ENCODE peak calls at places on chromosomes 7 and 10, in four cellular contexts. One of them, this sample, is unnamed.

GRCh38 chr7:44378744-44379143 is 53.4 kb upstream of the CAMK2B start:
- DNase-seq in heart left ventricle: no peak
- DNase-seq in adrenal gland: no peak
- DNase-seq in A549: peak; percentile 24
- DNase-seq in this sample: peak; percentile 84

GRCh38 chr7:117202511-117202910 is 120.3 kb downstream of the WNT2 start:
- DNase-seq in heart left ventricle: no peak
- DNase-seq in adrenal gland: no peak
- DNase-seq in A549: no peak
- DNase-seq in this sample: no peak

GRCh38 chr10:93672022-93672678 is 30.2 kb downstream of the FRA10AC1 start:
- DNase-seq in heart left ventricle: no peak
- DNase-seq in adrenal gland: no peak
- DNase-seq in A549: no peak
- DNase-seq in this sample: no peak

GRCh38 chr7:91310829-91311460 is 46.7 kb downstream of the FZD1 start:
- DNase-seq in heart left ventricle: no peak
- DNase-seq in adrenal gland: no peak
- DNase-seq in A549: no peak
- DNase-seq in this sample: no peak

GRCh38 chr7:5302577-5302976 is 19.8 kb downstream of the SLC29A4 start:
- DNase-seq in heart left ventricle: no peak
- DNase-seq in adrenal gland: no peak
- DNase-seq in A549: no peak
- DNase-seq in this sample: no peak

GRCh38 chr7:32941181-32941995 is 15.9 kb upstream of the FKBP9 start:
- DNase-seq in heart left ventricle: no peak
- DNase-seq in adrenal gland: no peak
- DNase-seq in A549: no peak
- DNase-seq in this sample: no peak

GRCh38 chr7:129569811-129570215 is 41.7 kb upstream of the NRF1 start:
- DNase-seq in heart left ventricle: no peak
- DNase-seq in adrenal gland: peak; percentile 11
- DNase-seq in A549: peak; percentile 87
- DNase-seq in this sample: peak; percentile 72

GRCh38 chr7:90692396-90692795 is 96.3 kb downstream of the CDK14 start:
- DNase-seq in heart left ventricle: no peak
- DNase-seq in adrenal gland: no peak
- DNase-seq in A549: no peak
- DNase-seq in this sample: no peak

GRCh38 chr7:45865594-45866410 is 7.1 kb downstream of the CCDC201 start:
- DNase-seq in heart left ventricle: no peak
- DNase-seq in adrenal gland: no peak
- DNase-seq in A549: no peak
- DNase-seq in this sample: no peak

GRCh38 chr10:112446055-112446854 is 459 bp downstream of the ZDHHC6 start:
- DNase-seq in heart left ventricle: no peak
- DNase-seq in adrenal gland: peak; percentile 10
- DNase-seq in A549: no peak
- DNase-seq in this sample: no peak
- TF ChIP-seq POLR2A in heart left ventricle: no peak
- TF ChIP-seq POLR2A in adrenal gland: no peak
- TF ChIP-seq POLR2A in A549: no peak
- TF ChIP-seq POLR2A in this sample: no peak

DNA sequence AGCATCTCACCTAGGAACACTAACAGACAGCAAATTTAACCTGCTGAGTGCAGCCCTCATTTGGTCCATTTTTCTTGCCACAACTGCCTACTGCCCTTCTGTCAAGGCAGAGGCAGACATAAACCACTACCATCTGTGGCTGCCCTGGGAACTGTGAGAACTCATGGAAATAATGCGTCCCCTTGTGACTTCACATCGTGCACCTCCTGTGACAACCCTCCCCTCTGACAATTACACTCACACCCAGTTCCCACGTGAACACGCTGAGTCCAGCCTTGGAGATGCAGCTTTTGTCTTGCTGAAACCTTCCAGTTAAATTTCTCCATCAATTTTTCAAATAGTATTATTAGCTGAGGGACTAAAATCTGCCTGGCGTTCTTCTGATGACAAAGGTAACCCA is 193.1 kb upstream of the KLF14 start:
- DNase-seq in heart left ventricle: no peak
- DNase-seq in adrenal gland: no peak
- DNase-seq in A549: no peak
- DNase-seq in this sample: no peak
- TF ChIP-seq POLR2A in heart left ventricle: no peak
- TF ChIP-seq POLR2A in adrenal gland: no peak
- TF ChIP-seq POLR2A in A549: no peak
- TF ChIP-seq POLR2A in this sample: no peak

GRCh38 chr10:79138449-79139123 is 69.8 kb downstream of the ZMIZ1 start:
- DNase-seq in heart left ventricle: no peak
- DNase-seq in adrenal gland: no peak
- DNase-seq in A549: no peak
- DNase-seq in this sample: no peak
- TF ChIP-seq POLR2A in heart left ventricle: no peak
- TF ChIP-seq POLR2A in adrenal gland: no peak
- TF ChIP-seq POLR2A in A549: no peak
- TF ChIP-seq POLR2A in this sample: no peak

DNA sequence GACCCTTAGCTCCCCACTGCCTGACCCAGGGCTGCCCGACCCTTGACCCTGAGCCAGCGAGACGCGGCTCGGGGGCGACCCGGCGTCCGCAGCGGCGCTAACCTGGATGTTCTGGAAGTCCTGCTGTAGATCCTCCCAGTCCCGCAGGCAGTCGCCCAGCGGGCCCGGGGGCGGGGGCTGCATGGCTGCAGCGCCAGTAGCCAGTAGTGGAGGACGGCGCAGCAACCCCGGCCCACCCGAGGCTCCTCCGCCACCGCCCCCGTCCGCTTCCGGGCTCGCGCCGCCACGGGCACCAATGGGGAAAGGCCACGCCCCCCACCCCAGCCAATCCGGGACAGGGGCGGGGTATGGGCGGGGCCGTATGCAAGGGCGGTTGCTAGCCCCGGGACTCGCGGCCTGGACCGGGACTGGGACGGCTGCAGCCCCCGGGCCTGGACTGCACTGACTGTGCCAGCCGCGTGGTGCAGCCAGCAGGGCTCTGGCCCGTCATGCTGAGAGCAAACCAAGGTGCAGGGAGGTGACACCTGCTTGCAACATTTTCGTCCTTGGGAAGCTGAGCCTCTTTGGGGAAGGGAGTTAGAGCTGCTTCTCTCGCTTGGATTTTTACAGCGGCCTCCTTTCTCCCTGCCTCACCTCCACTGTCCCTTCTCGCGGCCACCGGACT is at the start of gene TMEM120A:
- DNase-seq in heart left ventricle: peak; percentile 99
- DNase-seq in adrenal gland: peak; percentile 98
- DNase-seq in A549: peak; percentile 87
- DNase-seq in this sample: peak; percentile 97
- TF ChIP-seq POLR2A in heart left ventricle: peak; percentile 46
- TF ChIP-seq POLR2A in adrenal gland: peak; percentile 79
- TF ChIP-seq POLR2A in A549: peak; percentile 76
- TF ChIP-seq POLR2A in this sample: peak; percentile 76

GRCh38 chr10:7098160-7098762 is 312.6 kb downstream of the SFMBT2 start:
- DNase-seq in heart left ventricle: no peak
- DNase-seq in adrenal gland: no peak
- DNase-seq in A549: no peak
- DNase-seq in this sample: no peak
- TF ChIP-seq POLR2A in heart left ventricle: no peak
- TF ChIP-seq POLR2A in adrenal gland: no peak
- TF ChIP-seq POLR2A in A549: no peak
- TF ChIP-seq POLR2A in this sample: no peak

DNA sequence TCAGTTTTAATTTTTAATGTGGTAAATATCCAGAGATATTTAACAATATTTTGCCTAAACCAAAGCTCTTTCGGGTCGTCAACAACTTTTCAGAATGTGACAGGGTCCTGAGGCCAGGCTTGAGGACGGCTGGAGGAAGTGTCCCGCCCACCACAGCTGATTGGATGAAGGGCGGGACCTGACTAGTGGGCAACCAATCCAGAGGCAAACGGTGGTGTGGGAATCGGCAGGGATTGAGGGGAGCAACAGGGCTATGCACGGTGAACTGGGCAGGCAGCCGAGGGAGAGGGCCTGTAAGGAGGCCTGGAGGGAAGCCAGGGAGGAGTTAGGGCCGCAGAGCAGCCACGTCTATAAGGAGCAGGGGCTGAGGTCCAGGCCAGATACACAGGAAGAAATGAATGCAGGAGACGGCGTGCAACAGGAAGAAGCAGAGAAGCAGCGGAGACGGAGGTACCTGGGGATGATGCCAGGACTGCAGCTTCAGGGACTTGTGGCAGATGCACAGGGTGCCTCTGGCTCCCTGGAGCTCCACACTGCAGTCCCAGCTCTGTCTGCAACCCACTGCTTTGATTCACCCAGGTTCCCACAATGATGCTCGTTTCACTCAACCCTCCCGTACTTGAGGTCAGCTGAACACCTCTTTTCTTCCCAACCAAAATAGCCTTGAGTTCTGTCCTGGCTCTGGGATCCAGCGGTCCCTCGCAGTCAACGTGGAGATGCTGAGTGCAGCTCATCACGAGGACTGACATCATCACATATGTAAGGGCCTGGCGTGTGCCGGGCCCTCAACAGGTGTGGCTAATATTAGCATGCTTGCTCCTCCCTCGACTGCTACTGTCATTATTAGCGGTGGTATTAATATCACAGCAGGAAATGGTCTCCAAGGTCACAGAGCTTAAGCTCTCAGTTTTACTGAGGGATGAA is 45.9 kb upstream of the ZMIZ1 start:
- DNase-seq in heart left ventricle: peak; percentile 82
- DNase-seq in adrenal gland: no peak
- DNase-seq in A549: peak; percentile 32
- DNase-seq in this sample: peak; percentile 63
- TF ChIP-seq POLR2A in heart left ventricle: no peak
- TF ChIP-seq POLR2A in adrenal gland: no peak
- TF ChIP-seq POLR2A in A549: no peak
- TF ChIP-seq POLR2A in this sample: no peak

This sample was measured in H54.